ENCODE peak calls at places on chromosomes 5 and 9, in nine cellular contexts. H is pancreas, Z is body of pancreas, N is GM13977, T is fibroblast of mammary gland, D is PC-9, S is A673, U is cardiac fibroblast, L is mucosa of descending colon. X is an unnamed sample.

GRCh38 chr9:3027260-3027659 is 183.4 kb upstream of the PUM3 start:
- DNase-seq in H (no peak), Z (no peak), N (no peak), T (no peak), D (no peak), S (peak), U (no peak), L (no peak), X (no peak)

GRCh38 chr9:34984049-34984448 is 5.5 kb upstream of the DNAJB5 start:
- DNase-seq in H (no peak), Z (no peak), N (no peak), T (peak), D (no peak), S (peak), U (peak), L (peak), X (no peak)

GRCh38 chr5:165108809-165109208 is 1603.4 kb downstream of the MAT2B start:
- DNase-seq in H (no peak), Z (no peak), N (no peak), T (no peak), D (no peak), S (no peak), U (no peak), L (no peak), X (no peak)

GRCh38 chr9:133453651-133454050 is 6.1 kb upstream of the CACFD1 start:
- DNase-seq in H (no peak), Z (no peak), N (no peak), T (no peak), D (no peak), S (no peak), U (peak), L (no peak), X (no peak)

GRCh38 chr5:138699482-138699881 is 53.7 kb upstream of the CTNNA1 start:
- DNase-seq in H (no peak), Z (no peak), N (no peak), T (no peak), D (no peak), S (no peak), U (no peak), L (no peak), X (no peak)

GRCh38 chr5:80125962-80126480 is 90.9 kb downstream of the THBS4 start:
- DNase-seq in H (no peak), Z (no peak), N (peak), T (peak), D (no peak), S (no peak), U (peak), L (no peak), X (no peak)

GRCh38 chr5:129902806-129903205 is 1.5 kb upstream of the CHSY3 start:
- DNase-seq in H (no peak), Z (no peak), N (no peak), T (no peak), D (no peak), S (no peak), U (no peak), L (no peak), X (no peak)

GRCh38 chr5:144800169-144800568 is 629.5 kb downstream of the KCTD16 start:
- DNase-seq in H (no peak), Z (no peak), N (no peak), T (no peak), D (no peak), S (no peak), U (no peak), L (no peak), X (no peak)

GRCh38 chr5:148794729-148795590 is 31.5 kb upstream of the ADRB2 start:
- DNase-seq in H (no peak), Z (no peak), N (no peak), T (peak), D (no peak), S (no peak), U (peak), L (no peak), X (no peak)

GRCh38 chr9:85043248-85043647 is 373.7 kb downstream of the NTRK2 start:
- DNase-seq in H (no peak), Z (no peak), N (no peak), T (no peak), D (no peak), S (no peak), U (no peak), L (no peak), X (no peak)

GRCh38 chr9:135526730-135527571 is 5.7 kb downstream of the LCN1 start:
- DNase-seq in H (peak), Z (no peak), N (no peak), T (no peak), D (no peak), S (no peak), U (no peak), L (no peak), X (no peak)

GRCh38 chr5:72608297-72608696 is 101.1 kb upstream of the ZNF366 start:
- DNase-seq in H (no peak), Z (no peak), N (no peak), T (peak), D (no peak), S (no peak), U (peak), L (no peak), X (no peak)

GRCh38 chr5:151158287-151158661 is 695 bp upstream of the ANXA6 start:
- DNase-seq in H (no peak), Z (no peak), N (peak), T (no peak), D (no peak), S (no peak), U (peak), L (no peak), X (no peak)

GRCh38 chr9:95753762-95754465 is 121.6 kb upstream of the ERCC6L2 start:
- DNase-seq in H (no peak), Z (no peak), N (no peak), T (no peak), D (no peak), S (peak), U (peak), L (no peak), X (no peak)

GRCh38 chr5:77080905-77081304 is 6.2 kb downstream of the ZBED3 start:
- DNase-seq in H (no peak), Z (no peak), N (no peak), T (no peak), D (no peak), S (no peak), U (no peak), L (no peak), X (no peak)

GRCh38 chr5:154444559-154445421 is 1.0 kb upstream of the SAP30L start:
- DNase-seq in H (peak), Z (peak), N (peak), T (no peak), D (no peak), S (no peak), U (no peak), L (peak), X (no peak)

GRCh38 chr5:43358338-43358737 is 45.1 kb upstream of the HMGCS1 start:
- DNase-seq in H (no peak), Z (no peak), N (no peak), T (no peak), D (no peak), S (no peak), U (no peak), L (no peak), X (no peak)

GRCh38 chr9:94554439-94555331 is at the start of gene PCAT7:
- DNase-seq in H (peak), Z (peak), N (peak), T (no peak), D (peak), S (peak), U (peak), L (peak), X (no peak)

GRCh38 chr5:39501403-39501802 is 76.6 kb upstream of the DAB2 start:
- DNase-seq in H (no peak), Z (no peak), N (no peak), T (peak), D (no peak), S (no peak), U (peak), L (no peak), X (no peak)

GRCh38 chr5:176441921-176442323 is 6.3 kb upstream of the FAF2 start:
- DNase-seq in H (no peak), Z (no peak), N (no peak), T (peak), D (peak), S (no peak), U (peak), L (no peak), X (no peak)

GRCh38 chr5:96254980-96255681 is 177.9 kb downstream of the PCSK1 start:
- DNase-seq in H (no peak), Z (no peak), N (no peak), T (peak), D (peak), S (peak), U (peak), L (no peak), X (no peak)

GRCh38 chr5:29214821-29215220 is 1978.7 kb upstream of the CDH6 start:
- DNase-seq in H (no peak), Z (no peak), N (no peak), T (no peak), D (no peak), S (peak), U (no peak), L (no peak), X (no peak)

GRCh38 chr5:133240425-133241091 is 188.7 kb downstream of the HSPA4 start:
- DNase-seq in H (no peak), Z (no peak), N (peak), T (peak), D (peak), S (peak), U (peak), L (peak), X (no peak)

GRCh38 chr9:133731876-133732321 is 6.3 kb downstream of the SARDH start:
- DNase-seq in H (no peak), Z (peak), N (no peak), T (peak), D (peak), S (peak), U (peak), L (no peak), X (no peak)

GRCh38 chr5:91206734-91207133 is 176.4 kb downstream of the ARRDC3 start:
- DNase-seq in H (no peak), Z (no peak), N (no peak), T (peak), D (no peak), S (no peak), U (peak), L (no peak), X (no peak)

DNA sequence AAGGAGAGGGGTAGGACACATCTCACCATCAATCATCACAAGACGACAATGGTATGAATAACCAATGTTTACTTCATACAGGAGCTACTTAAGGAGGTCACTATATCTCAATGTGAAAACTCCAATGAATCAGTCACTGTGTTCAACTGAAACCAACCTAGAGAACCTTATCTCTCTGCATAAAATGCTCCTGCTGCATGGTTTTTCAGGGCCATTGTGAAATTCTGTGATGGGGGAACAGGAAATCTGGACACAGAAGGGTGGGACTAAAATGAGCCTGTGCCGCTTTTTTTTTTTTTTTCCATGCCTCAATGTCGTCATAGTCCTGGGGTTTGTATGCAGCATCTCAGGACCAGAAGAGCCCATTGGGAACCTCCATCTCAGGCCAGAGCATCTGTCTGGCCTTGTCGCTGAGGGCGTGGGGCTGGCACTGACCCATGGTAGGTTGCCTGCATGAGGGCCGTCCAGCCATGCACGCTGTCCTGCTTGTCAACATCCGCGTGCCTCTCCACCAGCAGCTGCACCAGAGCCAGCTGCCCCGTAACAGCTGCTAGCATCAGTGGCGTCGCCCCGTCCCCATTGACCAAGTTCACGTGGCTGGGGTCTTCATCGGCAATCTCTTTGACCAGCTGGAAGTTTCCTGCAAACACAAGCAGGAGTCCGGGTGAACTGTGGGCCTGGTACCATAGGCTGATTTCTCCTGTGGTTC is 12.7 kb downstream of the ANKS6 start:
- DNase-seq in H (no peak), Z (no peak), N (no peak), T (no peak), D (no peak), S (no peak), U (no peak), L (no peak), X (no peak)
- TF ChIP-seq CTCF in H (no peak), Z (no peak), N (no peak), T (no peak), D (no peak), S (no peak), U (no peak), L (no peak), X (no peak)

DNA sequence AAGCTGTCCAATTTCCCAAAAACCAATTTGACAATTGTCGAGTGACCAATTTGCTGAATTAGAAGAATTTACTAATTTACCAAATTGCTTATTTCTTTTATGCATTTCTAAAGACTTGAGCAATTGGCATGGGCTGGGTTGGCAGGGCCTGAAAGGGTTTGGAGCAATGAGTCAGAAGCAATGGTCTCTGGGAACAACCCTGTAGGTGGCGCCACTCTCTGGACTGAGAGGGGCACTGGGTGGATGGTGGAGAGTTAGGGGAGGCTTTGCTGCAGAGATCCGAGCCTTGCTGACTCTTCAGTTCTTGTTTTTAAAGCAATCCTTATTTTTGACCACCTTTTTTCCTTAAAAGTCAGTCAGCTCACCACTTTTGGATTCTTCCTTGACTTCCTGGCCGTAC is 71.5 kb upstream of the RPS23 start:
- DNase-seq in H (no peak), Z (no peak), N (no peak), T (peak), D (no peak), S (peak), U (no peak), L (peak), X (no peak)
- TF ChIP-seq CTCF in H (no peak), Z (peak), N (peak), T (peak), D (no peak), S (peak), U (peak), L (no peak), X (peak)

DNA sequence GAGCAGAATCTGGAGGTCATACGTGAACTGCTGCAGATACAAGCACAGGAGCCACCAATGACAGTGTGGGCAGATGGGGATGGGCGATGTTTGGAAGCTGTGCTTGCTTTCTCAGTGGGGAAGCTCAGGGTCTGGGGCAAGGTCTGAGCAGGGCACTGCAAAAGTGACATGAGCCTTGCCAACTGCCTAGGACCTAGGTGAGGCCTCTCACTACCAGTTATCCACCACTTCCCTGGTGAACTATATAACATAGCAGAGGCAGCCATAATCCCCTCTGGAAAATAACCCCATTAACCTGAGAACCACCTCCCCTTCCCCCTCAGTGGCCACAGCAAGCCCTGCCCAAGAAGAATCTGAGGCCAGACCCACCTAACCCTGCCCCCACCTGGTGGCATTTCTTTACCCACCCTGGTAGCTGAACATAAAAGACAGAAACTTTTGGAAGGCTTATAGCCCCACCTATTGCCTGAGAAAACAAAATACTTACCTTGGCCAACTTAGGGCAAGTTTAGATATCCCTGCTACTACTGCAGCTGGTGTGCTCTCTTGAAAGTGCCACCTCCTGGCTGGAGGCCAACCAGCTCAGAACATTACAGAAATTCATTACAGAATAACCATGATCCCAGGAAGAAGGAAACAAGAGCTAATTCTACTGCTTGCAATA is 18.8 kb upstream of the SPEF2 start:
- DNase-seq in H (peak), Z (peak), N (no peak), T (no peak), D (no peak), S (peak), U (peak), L (peak), X (no peak)
- TF ChIP-seq CTCF in H (no peak), Z (peak), N (no peak), T (no peak), D (no peak), S (peak), U (no peak), L (no peak), X (peak)

GRCh38 chr9:75198436-75198835 is 110.1 kb downstream of the OSTF1 start:
- DNase-seq in H (no peak), Z (no peak), N (no peak), T (no peak), D (no peak), S (no peak), U (no peak), L (no peak), X (no peak)
- TF ChIP-seq CTCF in H (no peak), Z (no peak), N (peak), T (no peak), D (no peak), S (peak), U (peak), L (no peak), X (peak)

DNA sequence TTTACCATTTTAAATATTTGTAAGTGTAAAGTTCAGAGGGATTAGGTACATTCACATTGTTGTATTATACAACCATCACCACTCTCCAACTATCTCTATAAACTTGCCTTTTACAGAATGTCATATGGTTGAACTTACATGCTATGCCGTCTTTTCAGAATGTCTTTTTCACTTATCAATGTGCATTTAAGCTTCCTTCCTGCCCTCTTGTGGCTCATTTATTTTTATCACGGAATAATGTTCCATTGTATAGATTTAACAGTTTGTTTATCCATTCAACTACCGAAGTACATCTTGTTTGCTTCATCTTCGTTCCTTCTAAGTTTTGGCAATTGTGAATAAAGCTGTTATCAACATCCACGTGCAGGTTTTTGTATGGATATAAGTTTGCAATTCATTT is 133.3 kb upstream of the C6 start:
- DNase-seq in H (no peak), Z (no peak), N (no peak), T (peak), D (no peak), S (peak), U (peak), L (no peak), X (no peak)
- TF ChIP-seq CTCF in H (no peak), Z (peak), N (no peak), T (peak), D (no peak), S (peak), U (no peak), L (no peak), X (no peak)

DNA sequence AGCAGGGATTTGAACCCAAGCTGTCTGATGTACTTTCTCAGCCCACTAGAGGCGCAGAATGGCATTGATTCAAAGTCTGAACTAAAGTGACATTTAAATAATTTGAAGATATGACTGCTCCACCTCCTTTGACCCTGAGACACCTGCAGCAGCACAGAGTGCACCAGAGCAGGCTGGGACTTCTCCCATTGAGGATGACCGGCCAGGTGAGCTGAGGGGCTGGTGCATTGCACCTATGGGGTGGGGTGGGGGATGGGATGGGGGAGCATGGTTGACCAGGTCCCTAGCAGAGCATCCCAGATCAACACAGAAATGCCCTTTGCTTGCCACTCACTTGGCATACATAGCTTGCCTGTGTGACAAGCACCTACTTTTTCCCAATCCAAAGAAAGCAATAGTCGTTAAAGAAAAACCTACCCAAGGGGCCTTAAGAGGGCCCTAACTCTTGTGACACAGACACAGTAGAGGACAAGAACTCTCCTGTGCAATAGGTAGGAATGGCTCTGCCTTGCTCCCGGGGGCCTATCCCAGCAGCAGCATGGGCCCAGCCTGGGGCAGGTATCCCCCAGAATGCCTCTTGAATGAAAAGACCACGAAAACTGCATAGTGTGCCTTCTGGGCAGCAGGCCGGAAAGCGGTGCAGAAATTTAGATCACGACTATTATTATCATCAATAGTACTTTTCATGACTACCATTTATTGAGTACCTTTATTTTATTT is 6.5 kb downstream of the SH3PXD2B start:
- DNase-seq in H (no peak), Z (no peak), N (no peak), T (no peak), D (no peak), S (no peak), U (no peak), L (no peak), X (no peak)
- TF ChIP-seq CTCF in H (no peak), Z (peak), N (no peak), T (peak), D (no peak), S (no peak), U (no peak), L (no peak), X (no peak)

DNA sequence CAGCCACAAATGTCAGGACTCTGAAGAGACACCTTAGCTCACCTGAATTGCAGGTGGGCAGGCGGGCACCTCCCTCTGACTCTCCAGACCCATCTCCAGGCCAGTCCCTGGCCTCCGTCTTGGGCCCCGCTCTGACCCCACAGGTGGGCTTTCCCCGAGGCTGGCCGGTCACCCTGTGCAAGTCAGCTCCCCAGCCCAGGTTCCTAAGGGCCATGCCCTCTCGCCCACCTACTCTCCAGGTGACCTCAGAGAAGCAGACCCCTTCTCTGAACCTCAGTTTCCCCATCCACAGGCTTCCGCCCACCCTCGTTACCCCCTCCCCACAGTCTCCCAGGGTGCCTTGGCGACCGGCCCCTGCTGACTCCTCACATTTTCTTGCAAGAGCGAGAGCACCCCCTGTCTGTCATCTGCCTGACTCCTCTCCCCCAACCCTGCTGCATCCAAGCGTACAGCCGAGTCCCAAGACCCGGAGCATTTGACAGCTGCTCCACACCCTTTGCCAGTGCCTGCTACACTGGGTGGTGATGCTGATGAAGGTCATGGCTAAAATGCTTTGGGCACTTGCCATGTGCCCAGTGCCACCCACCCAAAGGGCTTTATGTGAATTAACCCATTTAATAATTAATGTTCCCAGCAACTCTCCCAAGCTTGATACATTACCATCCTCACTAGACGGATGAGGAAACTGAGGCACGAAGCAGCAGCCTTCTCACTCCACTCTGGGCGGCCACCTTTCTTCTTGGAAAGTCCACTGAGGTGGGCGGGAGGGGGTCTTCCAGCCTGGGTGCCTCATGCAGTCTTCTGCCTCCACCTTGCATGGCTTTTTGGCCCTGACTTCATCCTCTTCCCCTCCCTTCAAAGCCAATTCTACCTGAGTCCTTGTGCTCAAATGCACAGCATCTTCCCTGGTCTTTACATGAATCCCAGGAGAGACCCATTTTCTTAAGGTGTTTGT is 51.1 kb upstream of the ORM1 start:
- DNase-seq in H (peak), Z (peak), N (no peak), T (peak), D (no peak), S (peak), U (peak), L (peak), X (peak)
- TF ChIP-seq CTCF in H (no peak), Z (peak), N (no peak), T (peak), D (peak), S (peak), U (peak), L (no peak), X (peak)